ENCODE peak calls at places on chromosome 1, in five cellular contexts. T is activated naive CD8-positive, alpha-beta T cell treated with anti-CD3 and anti-CD28 coated beads for 36 hours; N is A172; Z is GM13976; K is LHCN-M2. X is an unnamed sample.

GRCh38 chr1:97137862-97138514 is 416.4 kb downstream of the PTBP2 start:
- DNase-seq in N (peak; percentile 76), T (peak; percentile 1), K (peak; percentile 91), Z (peak; percentile 27), X (peak; percentile 20)

GRCh38 chr1:94876362-94876761 is 50.5 kb downstream of the CNN3 start:
- DNase-seq in K (peak; percentile 46), N (no peak), T (no peak), Z (no peak), X (no peak)

GRCh38 chr1:46547481-46548383 is 3.7 kb downstream of the KNCN start:
- DNase-seq in Z (peak; percentile 68), K (peak; percentile 55), T (no peak), N (peak; percentile 30), X (no peak)

GRCh38 chr1:181314010-181314409 is 169.3 kb upstream of the CACNA1E start:
- DNase-seq in T (no peak), K (no peak), Z (no peak), N (no peak), X (no peak)

GRCh38 chr1:108114026-108114599 is 86.0 kb downstream of the SLC25A24 start:
- DNase-seq in N (no peak), T (no peak), Z (no peak), K (no peak), X (no peak)

GRCh38 chr1:66618390-66618789 is 84.4 kb downstream of the SGIP1 start:
- DNase-seq in K (no peak), Z (no peak), T (no peak), N (no peak), X (no peak)

GRCh38 chr1:1433804-1434130 is 1.7 kb upstream of the VWA1 start:
- DNase-seq in N (peak; percentile 62), K (no peak), T (peak; percentile 81), Z (peak; percentile 50), X (no peak)

GRCh38 chr1:6513296-6513928 is 21.9 kb upstream of the PLEKHG5 start:
- DNase-seq in T (no peak), N (no peak), K (no peak), Z (no peak), X (no peak)

GRCh38 chr1:102032534-102032933 is 35.8 kb upstream of the OLFM3 start:
- DNase-seq in Z (no peak), T (no peak), N (no peak), K (no peak), X (no peak)

GRCh38 chr1:218344814-218345672 is at the start of gene TGFB2:
- DNase-seq in K (peak; percentile 81), Z (no peak), N (peak; percentile 94), T (peak; percentile 23), X (no peak)

GRCh38 chr1:207218512-207219352 is 102.7 kb upstream of the CD55 start:
- DNase-seq in N (peak; percentile 44), Z (no peak), K (peak; percentile 17), T (no peak), X (no peak)

GRCh38 chr1:109299984-109300343 is 6.8 kb downstream of the MYBPHL start:
- DNase-seq in N (no peak), T (no peak), K (no peak), Z (no peak), X (no peak)

X was measured in GM12878.